ENCODE peak calls at places on chromosome 11, in four cellular contexts. B, T, K and E are unnamed samples.

GRCh38 chr11:111860257-111860656 is 11.1 kb downstream of the ALG9 start:
- DNase-seq in B (no peak), T (no peak), K (no peak), E (no peak)

GRCh38 chr11:117842131-117842941 is 17.8 kb upstream of the FXYD2 start:
- DNase-seq in B (no peak), T (no peak), K (no peak), E (no peak)

GRCh38 chr11:37613031-37613430 is 1015.0 kb upstream of the RAG2 start:
- DNase-seq in T (no peak), K (no peak), B (no peak), E (no peak)

GRCh38 chr11:130121430-130121978 is 38.1 kb upstream of the ST14 start:
- DNase-seq in B (no peak), T (peak), K (no peak), E (peak)

GRCh38 chr11:57711414-57712255 is at the start of gene MED19:
- DNase-seq in B (peak), K (peak), T (peak), E (peak)

GRCh38 chr11:76094729-76095128 is 111.6 kb downstream of the WNT11 start:
- DNase-seq in K (no peak), B (no peak), T (no peak), E (no peak)

GRCh38 chr11:111878385-111878765 is 590 bp downstream of the FDXACB1 start:
- DNase-seq in B (no peak), K (no peak), T (peak), E (no peak)

GRCh38 chr11:58642120-58642625 is 19.7 kb downstream of the CNTF start:
- DNase-seq in T (no peak), B (no peak), K (no peak), E (no peak)

GRCh38 chr11:122267602-122268001 is 151.6 kb upstream of the BLID start:
- DNase-seq in K (no peak), T (peak), B (no peak), E (peak)

GRCh38 chr11:125250316-125250870 is 85.8 kb downstream of the PKNOX2 start:
- DNase-seq in K (no peak), T (peak), B (no peak), E (peak)

GRCh38 chr11:15988693-15989231 is 367.6 kb downstream of the SOX6 start:
- DNase-seq in T (no peak), B (no peak), K (no peak), E (peak)

GRCh38 chr11:40188848-40189247 is 1270.6 kb downstream of the LRRC4C start:
- DNase-seq in K (no peak), B (no peak), T (no peak), E (no peak)

GRCh38 chr11:2701898-2702434 is 2.2 kb upstream of the KCNQ1OT1 start:
- DNase-seq in T (no peak), K (peak), B (no peak), E (no peak)

GRCh38 chr11:29351301-29351873 is 665.4 kb downstream of the KCNA4 start:
- DNase-seq in T (no peak), B (no peak), K (no peak), E (no peak)

GRCh38 chr11:14973621-14974020 is 1.5 kb upstream of the CALCA start:
- DNase-seq in K (peak), B (no peak), T (peak), E (peak)

GRCh38 chr11:110337570-110338193 is 41.3 kb upstream of the RDX start:
- DNase-seq in T (no peak), K (no peak), B (no peak), E (peak)

GRCh38 chr11:76766521-76766920 is 16.6 kb upstream of the TSKU start:
- DNase-seq in T (no peak), B (no peak), K (peak), E (no peak)

GRCh38 chr11:109342261-109342660 is 79.7 kb upstream of the C11orf87 start:
- DNase-seq in T (no peak), K (no peak), B (no peak), E (no peak)

GRCh38 chr11:121337740-121338272 is 45.2 kb downstream of the SC5D start:
- DNase-seq in T (no peak), K (no peak), B (no peak), E (no peak)

GRCh38 chr11:133047036-133047800 is 485.1 kb downstream of the OPCML start:
- DNase-seq in K (no peak), T (no peak), B (no peak), E (no peak)

GRCh38 chr11:1158681-1159525 is 1.1 kb downstream of the MUC5AC start:
- DNase-seq in K (peak), B (no peak), T (no peak), E (no peak)

GRCh38 chr11:45590743-45591142 is 74.7 kb downstream of the CHST1 start:
- DNase-seq in B (no peak), K (no peak), T (no peak), E (peak)

GRCh38 chr11:61392991-61393595 is 706 bp downstream of the TMEM216 start:
- DNase-seq in B (no peak), T (peak), K (no peak), E (peak)
- H3K4me3 ChIP-seq in B (peak), T (peak), K (peak), E (peak)

DNA sequence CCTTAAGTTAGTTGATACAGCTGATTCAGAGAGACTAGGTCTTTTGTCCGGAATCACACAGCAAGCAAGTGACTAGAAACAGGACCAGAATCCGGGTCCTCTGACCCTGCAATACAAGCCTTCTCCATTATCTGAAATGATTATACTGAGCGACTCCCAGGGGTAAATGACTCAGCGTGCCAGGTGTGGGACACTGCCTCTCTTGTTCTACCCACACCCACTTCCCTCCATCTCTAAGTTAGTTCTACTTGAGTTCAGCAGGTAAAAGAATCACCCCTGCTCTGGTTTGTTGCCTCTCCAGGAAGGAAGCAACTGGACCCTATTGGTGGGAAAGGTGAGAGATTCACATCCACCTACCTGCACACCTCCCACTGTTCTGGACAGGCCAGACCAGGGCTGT is 156.9 kb downstream of the DBX1 start:
- DNase-seq in K (no peak), T (no peak), B (no peak), E (no peak)
- H3K27ac ChIP-seq in K (no peak), T (no peak), B (no peak), E (peak)

GRCh38 chr11:63019506-63019905 is 3.9 kb upstream of the SLC22A8 start:
- DNase-seq in B (no peak), T (no peak), K (no peak), E (peak)

GRCh38 chr11:63023415-63023814 is 7.8 kb upstream of the SLC22A8 start:
- DNase-seq in B (no peak), K (no peak), T (no peak), E (no peak)

GRCh38 chr11:63022422-63022821 is 6.8 kb upstream of the SLC22A8 start:
- DNase-seq in K (no peak), T (no peak), B (no peak), E (no peak)

GRCh38 chr11:63023851-63024648 is 8.4 kb upstream of the SLC22A8 start:
- DNase-seq in T (peak), K (peak), B (peak), E (peak)

GRCh38 chr11:63020671-63021255 is 5.1 kb upstream of the SLC22A8 start:
- DNase-seq in B (peak), T (no peak), K (no peak), E (no peak)
- TF ChIP-seq CTCF in B (peak), T (peak), K (peak), E (peak)

DNA sequence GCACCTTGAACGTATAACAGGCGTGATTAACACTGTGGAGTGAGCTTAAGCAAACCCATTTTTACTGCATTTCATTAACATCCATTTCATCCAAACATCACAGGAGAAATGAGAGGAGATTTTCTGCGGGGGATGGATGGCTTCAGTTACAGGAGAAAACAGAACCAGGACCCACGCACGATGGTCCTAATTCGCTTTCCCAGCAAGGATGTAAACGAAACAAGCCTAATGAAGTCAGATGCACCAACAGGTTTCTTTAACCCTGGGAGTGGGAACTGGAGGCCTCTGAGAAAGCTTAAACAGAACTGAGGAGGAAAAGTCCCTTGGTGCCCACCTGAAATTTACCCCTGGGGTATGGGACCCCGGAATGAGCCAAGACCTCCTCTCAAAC is 2.7 kb downstream of the CADM1 start:
- DNase-seq in K (no peak), T (no peak), B (no peak), E (no peak)
- H3K4me3 ChIP-seq in K (no peak), T (peak), B (no peak), E (peak)

DNA sequence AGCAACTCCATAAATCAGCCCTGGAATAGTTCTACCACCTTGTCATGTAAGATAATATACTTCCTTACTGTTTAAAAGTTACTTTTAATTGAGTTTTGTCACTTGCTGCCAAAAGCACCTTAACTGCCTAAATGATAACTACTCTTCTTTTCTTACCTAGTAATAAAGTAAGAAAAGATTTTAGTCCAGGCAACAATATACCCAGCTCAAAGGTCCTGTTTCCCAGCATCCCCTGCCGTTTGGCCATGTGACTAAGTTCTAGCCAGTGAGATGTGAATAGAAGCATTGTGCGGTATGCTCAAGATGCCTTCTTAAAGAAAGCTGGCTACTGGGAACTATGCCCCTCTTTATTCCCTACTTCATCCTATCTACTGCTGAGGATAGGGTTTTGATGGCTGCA is 39.4 kb upstream of the CCDC34 start:
- DNase-seq in K (no peak), B (no peak), T (no peak), E (no peak)
- H3K27ac ChIP-seq in K (no peak), B (no peak), T (no peak), E (no peak)

GRCh38 chr11:127103586-127104388 is 103.2 kb upstream of the KIRREL3 start:
- DNase-seq in K (no peak), B (no peak), T (no peak), E (no peak)

GRCh38 chr11:127098684-127099083 is 98.1 kb upstream of the KIRREL3 start:
- DNase-seq in K (no peak), B (no peak), T (no peak), E (peak)
- TF ChIP-seq CTCF in K (no peak), B (no peak), T (no peak), E (no peak)

GRCh38 chr11:68498313-68498712 is 37.8 kb downstream of the PPP6R3 start:
- DNase-seq in T (no peak), B (no peak), K (no peak), E (no peak)
- H3K4me3 ChIP-seq in T (no peak), B (no peak), K (no peak), E (no peak)

GRCh38 chr11:71962428-71963038 is 33.7 kb downstream of the RNF121 start:
- DNase-seq in B (no peak), K (no peak), T (peak), E (no peak)
- H3K27ac ChIP-seq in B (peak), K (no peak), T (no peak), E (no peak)